ENCODE peak calls at places on chromosomes 7 and 10, in seven cellular contexts. P is HEK293T, S is H4, M is MV-4-11, G is neural progenitor cell, O is AG08395, A is M059J. F is an unnamed sample.

GRCh38 chr7:135334830-135335543 is 101.3 kb downstream of the STRA8 start:
- DNase-seq in A (no peak), O (no peak), M (no peak), P (no peak), S (no peak), G (no peak), F (no peak)

GRCh38 chr7:18770154-18770807 is 274.7 kb downstream of the HDAC9 start:
- DNase-seq in A (peak), M (no peak), G (no peak), P (no peak), S (no peak), O (peak), F (no peak)

GRCh38 chr7:5695037-5695708 is 86.3 kb downstream of the RNF216 start:
- DNase-seq in A (peak), O (peak), M (peak), S (peak), P (no peak), G (no peak), F (peak)

GRCh38 chr7:25847331-25848070 is 304.5 kb upstream of the NFE2L3 start:
- DNase-seq in S (peak), G (no peak), O (peak), M (no peak), P (no peak), A (peak), F (no peak)

GRCh38 chr10:11797847-11798633 is 25.1 kb upstream of the PROSER2 start:
- DNase-seq in O (no peak), A (no peak), M (no peak), P (no peak), G (no peak), S (no peak), F (no peak)

GRCh38 chr7:98178321-98178720 is 32.9 kb upstream of the BHLHA15 start:
- DNase-seq in M (no peak), A (no peak), G (no peak), S (no peak), P (no peak), O (no peak), F (no peak)

GRCh38 chr10:63390521-63390920 is 75.3 kb downstream of the JMJD1C start:
- DNase-seq in P (no peak), S (no peak), M (no peak), A (no peak), G (no peak), O (no peak), F (no peak)

GRCh38 chr7:2619120-2619519 is 12.7 kb upstream of the TTYH3 start:
- DNase-seq in G (no peak), M (no peak), A (peak), S (no peak), P (no peak), O (peak), F (no peak)

GRCh38 chr7:27999829-28000228 is 180.8 kb downstream of the JAZF1 start:
- DNase-seq in O (no peak), P (no peak), M (no peak), S (no peak), A (no peak), G (no peak), F (no peak)

GRCh38 chr7:50660040-50660829 is 95.0 kb upstream of the DDC start:
- DNase-seq in O (no peak), S (no peak), A (no peak), P (no peak), M (peak), G (no peak), F (no peak)

GRCh38 chr7:112377607-112378006 is 72.7 kb upstream of the IFRD1 start:
- DNase-seq in P (no peak), A (no peak), M (no peak), S (no peak), G (no peak), O (no peak), F (no peak)

GRCh38 chr7:35477609-35478008 is 217.3 kb downstream of the HERPUD2 start:
- DNase-seq in P (no peak), A (no peak), S (no peak), M (no peak), O (no peak), G (no peak), F (no peak)

GRCh38 chr10:89481662-89482061 is 53.7 kb downstream of the SLC16A12 start:
- DNase-seq in S (peak), M (no peak), O (peak), P (no peak), G (no peak), A (peak), F (no peak)

GRCh38 chr7:123650595-123650994 is 5.1 kb upstream of the LMOD2 start:
- DNase-seq in P (no peak), O (no peak), G (no peak), M (no peak), A (no peak), S (no peak), F (no peak)

GRCh38 chr10:15293862-15294835 is 76.9 kb downstream of the FAM171A1 start:
- DNase-seq in O (peak), A (peak), P (no peak), M (no peak), G (no peak), S (no peak), F (no peak)

GRCh38 chr10:48501226-48501625 is 103.6 kb downstream of the ARHGAP22 start:
- DNase-seq in P (no peak), G (no peak), S (no peak), M (no peak), A (no peak), O (no peak), F (no peak)

GRCh38 chr10:32232378-32232777 is 114.6 kb downstream of the EPC1 start:
- DNase-seq in G (no peak), O (no peak), S (no peak), A (no peak), M (no peak), P (no peak), F (no peak)

GRCh38 chr7:90603346-90603745 is 7.2 kb downstream of the CDK14 start:
- DNase-seq in M (no peak), P (no peak), A (no peak), S (no peak), G (no peak), O (no peak), F (no peak)

GRCh38 chr10:59876695-59877094 is 29.7 kb downstream of the CCDC6 start:
- DNase-seq in O (no peak), M (no peak), A (no peak), S (no peak), P (no peak), G (no peak), F (no peak)

GRCh38 chr10:91127341-91128082 is 93.0 kb upstream of the PCGF5 start:
- DNase-seq in G (peak), M (peak), A (peak), O (no peak), S (no peak), P (no peak), F (no peak)

GRCh38 chr7:117445206-117445605 is 17.9 kb upstream of the ASZ1 start:
- DNase-seq in P (no peak), S (no peak), G (no peak), M (no peak), A (peak), O (no peak), F (no peak)

GRCh38 chr7:38318803-38319416 is 45.5 kb upstream of the TARP start:
- DNase-seq in G (peak), O (peak), S (peak), M (peak), A (peak), P (peak), F (peak)

GRCh38 chr7:12703881-12704280 is 16.4 kb downstream of the ARL4A start:
- DNase-seq in G (no peak), M (no peak), O (peak), S (no peak), A (no peak), P (no peak), F (no peak)

GRCh38 chr7:158029431-158029938 is 558.1 kb downstream of the PTPRN2 start:
- DNase-seq in G (no peak), P (no peak), A (no peak), M (no peak), O (no peak), S (no peak), F (no peak)

GRCh38 chr10:61164458-61165160 is 220.6 kb upstream of the RHOBTB1 start:
- DNase-seq in G (no peak), S (no peak), M (peak), P (no peak), A (peak), O (no peak), F (no peak)

GRCh38 chr7:1567082-1567771 is 2.6 kb downstream of the PSMG3 start:
- DNase-seq in P (no peak), O (peak), A (peak), S (peak), M (no peak), G (no peak), F (no peak)

GRCh38 chr7:84665339-84665738 is 470.8 kb upstream of the SEMA3A start:
- DNase-seq in P (no peak), S (no peak), O (no peak), A (no peak), M (no peak), G (peak), F (peak)

GRCh38 chr7:80224416-80224815 is 89.8 kb downstream of the GNAI1 start:
- DNase-seq in A (no peak), S (no peak), M (no peak), P (no peak), O (no peak), G (no peak), F (no peak)

GRCh38 chr7:101728888-101729883 is 88.2 kb upstream of the CUX1 start:
- DNase-seq in O (no peak), M (peak), P (no peak), A (peak), G (no peak), S (peak), F (peak)

F was measured in GF-D8.